ENCODE peak calls at places on chromosomes 12 and 14, in ten cellular contexts. R is activated CD8-positive, alpha-beta T cell treated with anti-CD3 and anti-CD28 coated beads for 36 hours; S is AML-193; Q is NCI-H2081; F is mesothelial cell of epicardium; M is A549; Y is mesenchymal stem cell; G is OCI-LY7; C is DMS153; L is stimulated activated CD4-positive, alpha-beta T cell treated with anti-CD3 and anti-CD28 coated beads, Interleukin-15, amount 100 ng/mL, for 1 hour. D is an unnamed sample.

GRCh38 chr14:90428676-90429075 is 31.8 kb downstream of the CALM1 start:
- DNase-seq in R (no peak), S (no peak), Q (no peak), F (no peak), M (no peak), Y (no peak), G (no peak), C (no peak), L (no peak), D (no peak)

GRCh38 chr12:62194616-62195015 is 65.6 kb upstream of the USP15 start:
- DNase-seq in R (no peak), S (peak), Q (no peak), F (no peak), M (no peak), Y (no peak), G (no peak), C (no peak), L (no peak), D (no peak)

GRCh38 chr12:127623362-127623761 is 643.6 kb upstream of the TMEM132C start:
- DNase-seq in R (no peak), S (no peak), Q (no peak), F (no peak), M (no peak), Y (no peak), G (no peak), C (no peak), L (no peak), D (no peak)

GRCh38 chr14:79419571-79420327 is 791.6 kb downstream of the DIO2 start:
- DNase-seq in R (no peak), S (no peak), Q (no peak), F (no peak), M (no peak), Y (no peak), G (no peak), C (no peak), L (no peak), D (no peak)

GRCh38 chr14:74491952-74492351 is 1.2 kb downstream of the NPC2 start:
- DNase-seq in R (peak), S (peak), Q (no peak), F (no peak), M (peak), Y (peak), G (peak), C (no peak), L (no peak), D (no peak)

GRCh38 chr12:70157099-70157498 is 86.1 kb upstream of the CNOT2 start:
- DNase-seq in R (no peak), S (no peak), Q (no peak), F (no peak), M (no peak), Y (no peak), G (peak), C (no peak), L (no peak), D (no peak)

GRCh38 chr12:20370001-20370381 is 1.7 kb downstream of the PDE3A start:
- DNase-seq in R (no peak), S (no peak), Q (no peak), F (no peak), M (peak), Y (peak), G (no peak), C (no peak), L (no peak), D (no peak)

GRCh38 chr12:112283541-112283940 is 98.7 kb downstream of the HECTD4 start:
- DNase-seq in R (no peak), S (no peak), Q (no peak), F (no peak), M (no peak), Y (no peak), G (no peak), C (no peak), L (no peak), D (no peak)

GRCh38 chr14:68864301-68864810 is 71.5 kb upstream of the ZFP36L1 start:
- DNase-seq in R (no peak), S (no peak), Q (no peak), F (no peak), M (no peak), Y (no peak), G (no peak), C (no peak), L (no peak), D (no peak)

GRCh38 chr12:14408208-14408607 is 42.7 kb downstream of the ATF7IP start:
- DNase-seq in R (no peak), S (no peak), Q (no peak), F (no peak), M (peak), Y (peak), G (no peak), C (no peak), L (no peak), D (no peak)

GRCh38 chr12:124862768-124863408 is 776 bp downstream of the SCARB1 start:
- DNase-seq in R (peak), S (peak), Q (peak), F (no peak), M (no peak), Y (peak), G (peak), C (no peak), L (no peak), D (no peak)

GRCh38 chr12:120496353-120497340 is 734 bp downstream of the DYNLL1 start:
- DNase-seq in R (peak), S (peak), Q (peak), F (peak), M (peak), Y (peak), G (peak), C (no peak), L (peak), D (peak)

GRCh38 chr12:111598637-111599458 is at the start of gene ATXN2:
- DNase-seq in R (peak), S (peak), Q (peak), F (peak), M (no peak), Y (peak), G (peak), C (peak), L (no peak), D (peak)

GRCh38 chr14:90562652-90563051 is 165.8 kb downstream of the CALM1 start:
- DNase-seq in R (no peak), S (no peak), Q (no peak), F (no peak), M (no peak), Y (no peak), G (no peak), C (no peak), L (no peak), D (no peak)

GRCh38 chr12:56071648-56072047 is 8.3 kb upstream of the ERBB3 start:
- DNase-seq in R (no peak), S (no peak), Q (no peak), F (no peak), M (no peak), Y (peak), G (no peak), C (no peak), L (no peak), D (no peak)

GRCh38 chr12:40474630-40475029 is 217.6 kb upstream of the CNTN1 start:
- DNase-seq in R (no peak), S (no peak), Q (no peak), F (no peak), M (no peak), Y (no peak), G (no peak), C (no peak), L (no peak), D (no peak)

GRCh38 chr14:22839159-22839779 is 2.9 kb downstream of the MMP14 start:
- DNase-seq in R (no peak), S (no peak), Q (no peak), F (no peak), M (no peak), Y (peak), G (no peak), C (no peak), L (no peak), D (no peak)

GRCh38 chr12:70254225-70254624 is 11.0 kb downstream of the CNOT2 start:
- DNase-seq in R (no peak), S (no peak), Q (no peak), F (no peak), M (no peak), Y (no peak), G (no peak), C (no peak), L (no peak), D (no peak)

GRCh38 chr14:33026850-33027420 is 88.3 kb downstream of the NPAS3 start:
- DNase-seq in R (no peak), S (no peak), Q (no peak), F (no peak), M (no peak), Y (no peak), G (no peak), C (no peak), L (no peak), D (no peak)

GRCh38 chr12:124558298-124558697 is 9.1 kb downstream of the NCOR2 start:
- DNase-seq in R (no peak), S (no peak), Q (no peak), F (no peak), M (no peak), Y (no peak), G (no peak), C (no peak), L (no peak), D (no peak)

GRCh38 chr12:25845415-25845814 is 113.1 kb upstream of the RASSF8 start:
- DNase-seq in R (no peak), S (no peak), Q (no peak), F (no peak), M (no peak), Y (no peak), G (no peak), C (no peak), L (no peak), D (no peak)

GRCh38 chr14:81269100-81269978 is 48.6 kb upstream of the GTF2A1 start:
- DNase-seq in R (peak), S (peak), Q (peak), F (no peak), M (peak), Y (peak), G (peak), C (peak), L (no peak), D (no peak)

GRCh38 chr12:79374543-79374942 is 316.2 kb downstream of the PAWR start:
- DNase-seq in R (no peak), S (no peak), Q (no peak), F (no peak), M (peak), Y (peak), G (no peak), C (no peak), L (no peak), D (no peak)

GRCh38 chr12:68613209-68613904 is 2.7 kb downstream of the RAP1B start:
- DNase-seq in R (peak), S (no peak), Q (no peak), F (no peak), M (no peak), Y (no peak), G (no peak), C (no peak), L (no peak), D (no peak)

GRCh38 chr12:6965714-6966113 is 4.8 kb downstream of the PHB2 start:
- DNase-seq in R (no peak), S (no peak), Q (no peak), F (no peak), M (no peak), Y (no peak), G (no peak), C (no peak), L (no peak), D (no peak)

GRCh38 chr12:130429656-130430505 is 92.2 kb downstream of the PIWIL1 start:
- DNase-seq in R (no peak), S (no peak), Q (no peak), F (no peak), M (no peak), Y (no peak), G (no peak), C (no peak), L (no peak), D (no peak)

GRCh38 chr14:70186826-70187483 is 1.8 kb downstream of the SLC8A3 start:
- DNase-seq in R (peak), S (no peak), Q (no peak), F (no peak), M (no peak), Y (no peak), G (no peak), C (no peak), L (no peak), D (no peak)

GRCh38 chr14:92886337-92886736 is 36.6 kb upstream of the CHGA start:
- DNase-seq in R (no peak), S (no peak), Q (peak), F (no peak), M (no peak), Y (no peak), G (no peak), C (peak), L (no peak), D (no peak)

GRCh38 chr12:96907681-96908163 is 665 bp downstream of the NEDD1 start:
- DNase-seq in R (peak), S (peak), Q (no peak), F (no peak), M (peak), Y (peak), G (peak), C (no peak), L (no peak), D (no peak)

D was measured in breast epithelium.